ENCODE peak calls at places on chromosomes 12 and 14, in five cellular contexts. W is adrenal gland, P is foreskin fibroblast, T is neural progenitor cell, A is HCT116. K is an unnamed sample.

GRCh38 chr14:106578479-106578878 is 1052.1 kb downstream of the TMEM121 start:
- DNase-seq in P (no peak), T (no peak), W (no peak), A (no peak), K (no peak)

GRCh38 chr12:104357431-104357952 is 54.0 kb downstream of the EID3 start:
- DNase-seq in P (peak; percentile 54), A (no peak), T (no peak), W (no peak), K (peak; percentile 77)

GRCh38 chr12:76505050-76505449 is 54.5 kb downstream of the OSBPL8 start:
- DNase-seq in W (no peak), P (no peak), A (no peak), T (no peak), K (no peak)

GRCh38 chr12:71440393-71441349 is 1.1 kb downstream of the LGR5 start:
- DNase-seq in P (peak; percentile 47), T (peak; percentile 61), W (peak; percentile 9), A (no peak), K (no peak)

GRCh38 chr14:60328588-60328987 is 79.6 kb downstream of the PPM1A start:
- DNase-seq in T (peak; percentile 58), P (no peak), A (no peak), W (no peak), K (no peak)

GRCh38 chr12:91373086-91373485 is 190.5 kb upstream of the DCN start:
- DNase-seq in W (no peak), P (no peak), A (no peak), T (no peak), K (no peak)

GRCh38 chr12:115946867-115947695 is 330.4 kb downstream of the MED13L start:
- DNase-seq in W (no peak), P (peak; percentile 29), A (no peak), T (peak; percentile 27), K (peak; percentile 23)

GRCh38 chr12:19477071-19477470 is 37.8 kb downstream of the AEBP2 start:
- DNase-seq in P (no peak), A (no peak), W (no peak), T (no peak), K (no peak)

GRCh38 chr12:27003421-27004311 is 10.5 kb downstream of the TM7SF3 start:
- DNase-seq in W (no peak), T (peak; percentile 29), P (no peak), A (no peak), K (no peak)

GRCh38 chr12:6450869-6451347 is 934 bp upstream of the TAPBPL start:
- DNase-seq in W (peak; percentile 48), P (peak; percentile 54), T (no peak), A (no peak), K (peak; percentile 24)

GRCh38 chr14:36810209-36810608 is 148.5 kb downstream of the PAX9 start:
- DNase-seq in T (no peak), A (no peak), P (no peak), W (no peak), K (no peak)

GRCh38 chr14:54387328-54387727 is 9.5 kb upstream of the CDKN3 start:
- DNase-seq in W (no peak), T (no peak), A (no peak), P (no peak), K (no peak)

GRCh38 chr12:69676257-69677012 is 22.7 kb downstream of the BEST3 start:
- DNase-seq in W (no peak), P (peak; percentile 8), A (no peak), T (no peak), K (no peak)

GRCh38 chr12:25775968-25776367 is 182.5 kb upstream of the RASSF8 start:
- DNase-seq in T (no peak), W (no peak), P (peak; percentile 92), A (no peak), K (peak; percentile 87)

GRCh38 chr14:85558505-85558904 is 28.6 kb downstream of the FLRT2 start:
- DNase-seq in W (no peak), P (no peak), T (no peak), A (no peak), K (no peak)
- TF ChIP-seq CTCF in W (no peak), P (no peak), T (no peak), A (no peak), K (no peak)

DNA sequence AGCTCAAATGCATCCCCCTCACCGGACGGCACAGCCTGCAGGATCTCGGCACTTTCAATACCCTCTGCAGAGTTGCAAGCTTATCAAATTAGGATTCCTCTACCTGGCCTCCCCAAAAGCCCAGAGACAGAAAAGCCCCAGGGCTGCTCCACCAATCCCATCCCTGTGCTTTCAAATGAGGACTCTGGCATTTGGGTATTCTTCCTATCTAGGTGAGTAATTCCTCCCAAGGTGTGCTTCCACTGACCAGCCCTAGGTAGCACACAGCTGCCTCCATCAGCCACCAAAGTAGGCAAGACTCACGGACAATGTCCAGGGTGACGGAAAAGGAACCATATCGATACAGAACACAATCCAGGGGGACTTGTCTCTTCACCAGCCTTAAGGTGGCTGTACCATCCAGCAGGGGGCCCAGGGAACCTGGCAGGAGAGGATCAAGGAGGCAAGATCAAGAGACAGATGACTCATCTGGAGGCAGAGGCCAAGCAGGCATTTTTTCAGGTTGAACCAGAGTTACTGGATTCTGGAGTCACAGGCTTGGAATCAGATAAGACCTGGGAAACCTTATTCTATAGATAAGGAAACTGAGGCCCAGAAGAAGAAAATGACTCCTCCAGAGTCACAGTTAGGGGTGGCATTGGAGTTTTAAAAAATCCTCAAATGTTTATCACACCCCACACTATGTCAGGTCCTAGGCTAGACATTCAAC is 9.9 kb downstream of the PMEL start:
- DNase-seq in A (peak; percentile 88), P (peak; percentile 82), W (peak; percentile 68), T (no peak), K (peak; percentile 77)
- TF ChIP-seq CTCF in A (peak; percentile 87), P (peak; percentile 42), W (peak; percentile 34), T (no peak), K (peak; percentile 78)

GRCh38 chr14:76267322-76268012 is 108.5 kb upstream of the ESRRB start:
- DNase-seq in T (peak; percentile 42), W (peak; percentile 76), A (no peak), P (peak; percentile 78), K (no peak)
- TF ChIP-seq CTCF in T (peak; percentile 19), W (peak; percentile 34), A (no peak), P (peak; percentile 26), K (peak; percentile 34)

GRCh38 chr14:45990252-45990651 is 661.3 kb downstream of the RPL10L start:
- DNase-seq in W (no peak), P (no peak), T (no peak), A (peak; percentile 1), K (no peak)
- TF ChIP-seq CTCF in W (no peak), P (no peak), T (peak; percentile 38), A (peak; percentile 36), K (peak; percentile 69)

DNA sequence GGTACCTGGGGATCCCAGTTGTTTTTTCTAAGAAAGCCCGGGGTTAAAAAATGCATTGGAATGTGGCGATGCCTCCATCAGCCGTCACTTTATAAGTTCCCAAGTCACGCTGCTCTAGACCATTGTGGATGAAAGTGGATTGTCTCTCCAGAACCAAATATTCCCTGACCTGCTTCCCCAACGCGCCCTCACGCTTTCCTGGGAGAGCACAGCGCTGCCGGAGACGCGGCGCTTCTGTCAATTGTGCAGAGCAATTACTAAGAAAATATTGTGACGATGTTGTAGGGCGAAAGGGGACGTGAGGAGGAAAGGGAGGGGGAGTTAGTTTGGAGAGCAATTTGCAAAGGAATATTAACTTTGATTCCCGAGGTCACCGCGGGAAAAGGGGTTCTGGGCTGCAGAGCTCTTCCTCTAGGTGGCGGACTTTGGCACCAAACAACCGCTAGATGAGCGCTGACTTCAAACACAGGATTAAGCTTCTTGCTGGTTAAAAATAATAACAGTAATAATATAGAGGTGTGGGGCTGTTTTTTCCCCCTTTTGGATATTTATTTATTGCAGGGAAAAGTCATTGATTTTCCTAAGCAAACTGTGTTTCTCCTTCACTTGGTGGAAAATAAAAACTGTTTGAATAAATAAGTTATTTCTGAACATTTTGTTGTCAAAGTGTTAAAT is 9.6 kb upstream of the FOXG1 start:
- DNase-seq in W (no peak), T (peak; percentile 80), A (no peak), P (peak; percentile 75), K (peak; percentile 33)
- TF ChIP-seq CTCF in W (peak; percentile 38), T (peak; percentile 80), A (peak; percentile 20), P (peak; percentile 76), K (peak; percentile 89)

DNA sequence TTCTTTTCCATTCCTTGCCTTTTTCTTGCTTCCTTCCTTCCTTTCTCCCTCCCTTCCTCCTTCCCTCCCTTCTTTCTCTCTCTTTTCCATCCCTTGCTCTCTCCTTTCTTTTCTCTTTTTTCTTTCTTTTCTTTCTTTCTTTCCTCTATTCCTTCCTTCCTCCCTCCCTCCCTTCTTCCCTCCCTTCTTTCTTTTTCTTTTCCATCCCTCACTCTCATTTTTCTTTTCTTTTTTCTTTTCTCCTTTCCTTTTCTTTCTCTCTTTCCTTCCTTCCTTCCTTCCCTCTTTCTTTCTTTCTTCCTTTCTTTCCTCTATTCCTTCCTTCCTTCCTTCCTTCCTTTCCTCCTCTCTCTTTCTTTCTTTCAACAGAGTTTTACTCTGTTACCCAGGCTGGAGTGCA is 35.1 kb upstream of the PPP4R3A start:
- DNase-seq in W (no peak), P (no peak), T (no peak), A (no peak), K (no peak)
- TF ChIP-seq CTCF in W (no peak), P (no peak), T (no peak), A (no peak), K (no peak)

GRCh38 chr14:103728721-103729120 is 13.1 kb downstream of the ZFYVE21 start:
- DNase-seq in T (no peak), A (no peak), P (no peak), W (no peak), K (no peak)
- TF ChIP-seq CTCF in T (no peak), A (no peak), P (no peak), W (no peak), K (no peak)

K was measured in HFFc6.